ENCODE peak calls at places on chromosomes 1 and 21, in seven cellular contexts. U, I, V, O, G, D and A are unnamed samples.

GRCh38 chr21:15224346-15225086 is 159.7 kb upstream of the NRIP1 start:
- DNase-seq in V (no peak), O (no peak), G (no peak), D (no peak), U (no peak), I (peak; percentile 22), A (no peak)

GRCh38 chr1:172588296-172589291 is 55.6 kb downstream of the SUCO start:
- DNase-seq in U (no peak), O (no peak), D (peak; percentile 26), V (peak; percentile 90), I (no peak), G (no peak), A (no peak)

GRCh38 chr21:46420241-46421190 is 38.2 kb upstream of the DIP2A start:
- DNase-seq in V (no peak), O (no peak), I (no peak), U (no peak), G (no peak), D (no peak), A (no peak)

GRCh38 chr1:229887043-229887822 is 179.8 kb upstream of the GALNT2 start:
- DNase-seq in D (no peak), U (no peak), I (no peak), G (no peak), O (no peak), V (no peak), A (peak; percentile 82)

GRCh38 chr1:205670611-205671430 is 9.5 kb downstream of the SLC45A3 start:
- DNase-seq in G (no peak), I (no peak), D (no peak), U (no peak), O (no peak), V (no peak), A (no peak)

GRCh38 chr1:230167419-230167852 is 100.4 kb downstream of the GALNT2 start:
- DNase-seq in I (peak; percentile 25), G (no peak), D (no peak), O (no peak), V (peak; percentile 33), U (no peak), A (no peak)

GRCh38 chr1:152768847-152769533 is 6.0 kb upstream of the LCE1F start:
- DNase-seq in I (no peak), O (no peak), U (no peak), G (no peak), D (no peak), V (no peak), A (no peak)

GRCh38 chr1:23200885-23201284 is 16.4 kb downstream of the HTR1D start:
- DNase-seq in V (no peak), O (no peak), U (no peak), G (no peak), D (no peak), I (no peak), A (no peak)

GRCh38 chr1:63935148-63935547 is 161.3 kb downstream of the ROR1 start:
- DNase-seq in U (peak; percentile 11), O (no peak), D (no peak), V (no peak), G (no peak), I (no peak), A (no peak)

GRCh38 chr1:19770436-19771190 is 29.1 kb downstream of the TMCO4 start:
- DNase-seq in V (no peak), G (no peak), D (no peak), O (no peak), U (peak; percentile 69), I (no peak), A (no peak)

GRCh38 chr1:230246551-230246950 is 179.5 kb downstream of the GALNT2 start:
- DNase-seq in U (no peak), G (no peak), V (no peak), O (no peak), D (no peak), I (no peak), A (no peak)

GRCh38 chr1:1430114-1430982 is 5.1 kb upstream of the VWA1 start:
- DNase-seq in G (peak; percentile 72), O (no peak), U (peak; percentile 62), V (peak; percentile 91), I (no peak), D (peak; percentile 82), A (no peak)

GRCh38 chr1:210792250-210792649 is 341.7 kb downstream of the KCNH1 start:
- DNase-seq in O (no peak), U (no peak), D (no peak), I (no peak), G (no peak), V (no peak), A (no peak)

GRCh38 chr1:37718901-37719571 is 26.7 kb downstream of the CDCA8 start:
- DNase-seq in U (no peak), I (no peak), G (no peak), O (no peak), V (no peak), D (no peak), A (no peak)

GRCh38 chr1:4425892-4426291 is 228.5 kb upstream of the AJAP1 start:
- DNase-seq in I (no peak), V (no peak), U (no peak), O (no peak), D (no peak), G (no peak), A (no peak)

GRCh38 chr1:246971322-246971721 is 36.5 kb downstream of the ZNF695 start:
- DNase-seq in I (peak; percentile 22), D (peak; percentile 50), U (peak; percentile 25), V (peak; percentile 42), G (no peak), O (peak; percentile 42), A (no peak)

GRCh38 chr1:220221269-220221668 is 51.0 kb downstream of the RAB3GAP2 start:
- DNase-seq in O (no peak), U (no peak), I (no peak), V (no peak), D (no peak), G (no peak), A (no peak)

GRCh38 chr1:205313681-205314308 is 7.8 kb downstream of the NUAK2 start:
- DNase-seq in O (peak; percentile 49), I (no peak), U (peak; percentile 35), V (peak; percentile 67), G (no peak), D (peak; percentile 64), A (no peak)

GRCh38 chr1:150321826-150322166 is 463 bp downstream of the PRPF3 start:
- DNase-seq in O (no peak), I (no peak), V (no peak), G (no peak), U (no peak), D (no peak), A (no peak)

GRCh38 chr21:28639742-28640141 is 352.9 kb downstream of the LTN1 start:
- DNase-seq in G (no peak), I (no peak), D (no peak), U (no peak), V (no peak), O (no peak), A (no peak)

GRCh38 chr21:28635541-28635940 is 357.1 kb downstream of the LTN1 start:
- DNase-seq in D (no peak), U (no peak), V (peak; percentile 16), G (no peak), I (no peak), O (no peak), A (no peak)

GRCh38 chr21:28633803-28634572 is 358.7 kb downstream of the LTN1 start:
- DNase-seq in U (no peak), I (no peak), V (peak; percentile 94), D (no peak), O (no peak), G (no peak), A (no peak)

GRCh38 chr21:28640326-28640725 is 352.4 kb downstream of the LTN1 start:
- DNase-seq in V (peak; percentile 10), G (no peak), I (no peak), D (no peak), O (no peak), U (no peak), A (no peak)

GRCh38 chr21:28636988-28637691 is 355.5 kb downstream of the LTN1 start:
- DNase-seq in D (no peak), V (peak; percentile 96), G (no peak), U (no peak), O (no peak), I (peak; percentile 10), A (no peak)
- TF ChIP-seq POLR2AphosphoS5 in D (no peak), V (no peak), G (no peak), U (no peak), O (no peak), I (no peak), A (no peak)

GRCh38 chr1:243288062-243288461 is 32.2 kb downstream of the SDCCAG8 start:
- DNase-seq in G (no peak), I (no peak), D (no peak), U (no peak), O (no peak), V (peak; percentile 14), A (no peak)

GRCh38 chr1:243294723-243295121 is 38.9 kb downstream of the SDCCAG8 start:
- DNase-seq in O (no peak), D (no peak), V (peak; percentile 43), I (no peak), U (no peak), G (no peak), A (no peak)

GRCh38 chr1:243292117-243292516 is 36.3 kb downstream of the SDCCAG8 start:
- DNase-seq in V (no peak), I (no peak), G (no peak), U (no peak), O (no peak), D (no peak), A (no peak)

GRCh38 chr1:243293941-243294722 is 38.3 kb downstream of the SDCCAG8 start:
- DNase-seq in V (peak; percentile 59), U (no peak), O (no peak), I (no peak), G (no peak), D (no peak), A (no peak)

DNA sequence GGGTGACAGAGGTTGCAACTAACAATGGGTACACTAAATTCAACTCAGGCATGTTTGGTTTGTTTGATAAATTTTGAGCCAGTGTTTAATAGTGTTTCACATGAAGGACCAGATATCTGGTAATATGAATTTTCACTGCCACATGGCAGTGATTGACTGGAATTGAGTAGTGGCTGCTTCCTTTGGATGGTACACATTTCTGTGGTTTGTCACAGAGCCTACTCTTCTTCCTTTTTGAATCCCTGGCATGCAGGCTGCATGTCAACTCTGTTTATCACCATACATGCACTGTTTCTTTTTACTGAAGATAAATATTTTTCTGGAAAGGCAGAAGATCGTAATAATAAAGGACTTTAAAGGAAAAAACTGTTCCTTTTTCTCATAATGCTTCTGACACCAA is 35.4 kb downstream of the SDCCAG8 start:
- DNase-seq in I (no peak), O (no peak), V (no peak), U (no peak), G (no peak), D (no peak), A (no peak)
- H3K4me1 ChIP-seq in I (no peaks in the 10 kb centered on the region), O (no peaks in the 10 kb centered on the region), V (peaks cover 60% of the 10 kb centered on the region), U (no peaks in the 10 kb centered on the region), G (no peaks in the 10 kb centered on the region), D (peaks cover 9% of the 10 kb centered on the region), A (no peaks in the 10 kb centered on the region)

GRCh38 chr1:161019767-161020572 is 982 bp downstream of the F11R start:
- DNase-seq in V (peak; percentile 88), D (no peak), G (no peak), U (peak; percentile 61), I (no peak), O (no peak), A (no peak)
- TF ChIP-seq POLR2AphosphoS5 in V (peak; percentile 48), D (peak; percentile 35), G (no peak), U (peak; percentile 74), I (no peak), O (no peak), A (peak; percentile 58)

DNA sequence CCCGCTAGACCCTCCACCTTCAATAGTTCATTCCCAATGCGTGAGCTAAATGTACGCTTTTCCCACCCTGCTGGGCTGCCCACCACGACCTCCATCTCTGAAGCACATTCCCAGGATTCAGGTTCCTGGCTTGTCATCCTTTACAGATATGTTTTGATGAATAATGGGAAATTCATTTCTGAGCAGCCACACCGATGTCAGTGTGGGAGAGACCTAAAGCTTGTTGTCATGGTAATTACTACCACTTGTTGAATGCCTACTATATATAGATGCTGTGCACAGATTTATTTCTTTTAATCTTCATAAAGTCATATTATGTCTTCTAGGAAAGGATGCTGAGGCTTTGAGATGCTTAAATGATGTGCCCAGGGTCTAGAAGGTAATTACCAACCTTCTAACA is 8.0 kb downstream of the RCSD1 start:
- DNase-seq in I (no peak), G (no peak), V (no peak), O (no peak), U (no peak), D (no peak), A (no peak)
- H3K4me1 ChIP-seq in I (no peaks in the 10 kb centered on the region), G (no peaks in the 10 kb centered on the region), V (no peaks in the 10 kb centered on the region), O (no peaks in the 10 kb centered on the region), U (no peaks in the 10 kb centered on the region), D (peaks cover 10% of the 10 kb centered on the region), A (no peaks in the 10 kb centered on the region)